ENCODE peak calls at places on chromosomes 16 and 17, in seven cellular contexts. D is thoracic aorta; U is adrenal gland; B is fibroblast of lung; P is tibial artery; Y is CD8-positive, alpha-beta memory T cell; K is CD8-positive, alpha-beta T cell. J is an unnamed sample. For H3K4me1, the result is how much of the 10 kb centered on the place peaks cover.

GRCh38 chr16:50699345-50700159 is 6.1 kb downstream of the NOD2 start:
- DNase-seq in D (no peak), U (no peak), B (no peak), P (no peak), Y (no peak), K (no peak), J (no peak)

GRCh38 chr17:80631142-80632045 is 86.8 kb downstream of the RPTOR start:
- DNase-seq in D (no peak), U (no peak), B (no peak), P (no peak), Y (no peak), K (no peak), J (no peak)

GRCh38 chr17:45428050-45428953 is 4.4 kb downstream of the ARHGAP27 start:
- DNase-seq in D (no peak), U (peak), B (peak), P (peak), Y (peak), K (peak), J (peak)

GRCh38 chr17:76492989-76493501 is 8.2 kb downstream of the RHBDF2 start:
- DNase-seq in D (no peak), U (peak), B (peak), P (peak), Y (peak), K (peak), J (peak)

GRCh38 chr17:37676115-37676925 is 33.1 kb upstream of the DDX52 start:
- DNase-seq in D (no peak), U (no peak), B (no peak), P (no peak), Y (no peak), K (no peak), J (no peak)

GRCh38 chr17:68704897-68705296 is 103.7 kb upstream of the FAM20A start:
- DNase-seq in D (no peak), U (no peak), B (no peak), P (no peak), Y (no peak), K (no peak), J (no peak)

GRCh38 chr17:47072881-47073280 is 93.8 kb upstream of the RPRML start:
- DNase-seq in D (no peak), U (no peak), B (peak), P (peak), Y (no peak), K (no peak), J (no peak)

GRCh38 chr17:3880983-3881382 is 11.9 kb downstream of the CAMKK1 start:
- DNase-seq in D (no peak), U (no peak), B (no peak), P (no peak), Y (no peak), K (no peak), J (no peak)

GRCh38 chr16:19348125-19348524 is 62.6 kb downstream of the CLEC19A start:
- DNase-seq in D (no peak), U (no peak), B (no peak), P (no peak), Y (no peak), K (no peak), J (no peak)

GRCh38 chr17:21278304-21279197 is 6.0 kb upstream of the MAP2K3 start:
- DNase-seq in D (no peak), U (no peak), B (no peak), P (peak), Y (no peak), K (peak), J (peak)

GRCh38 chr17:63356275-63356905 is 89.7 kb downstream of the CYB561 start:
- DNase-seq in D (peak), U (peak), B (peak), P (peak), Y (no peak), K (no peak), J (no peak)

GRCh38 chr16:83705856-83706255 is 101.9 kb upstream of the HSBP1 start:
- DNase-seq in D (no peak), U (no peak), B (no peak), P (no peak), Y (no peak), K (no peak), J (no peak)

GRCh38 chr16:50313596-50314483 is 47.5 kb downstream of the ADCY7 start:
- DNase-seq in D (no peak), U (no peak), B (no peak), P (peak), Y (peak), K (peak), J (peak)

GRCh38 chr16:17311333-17312099 is 159.2 kb downstream of the XYLT1 start:
- DNase-seq in D (no peak), U (no peak), B (no peak), P (no peak), Y (no peak), K (no peak), J (no peak)
- H3K4me1 ChIP-seq in D (under half), U (under half), B (under half), P (under half), Y (under half), K (under half), J (under half)

GRCh38 chr17:17183744-17184143 is 22.4 kb downstream of the PLD6 start:
- DNase-seq in D (no peak), U (no peak), B (no peak), P (no peak), Y (no peak), K (no peak), J (no peak)
- H3K4me1 ChIP-seq in D (under half), U (under half), B (under half), P (under half), Y (half or more), K (half or more), J (half or more)

GRCh38 chr16:54174750-54175149 is 111.8 kb downstream of the IRX3 start:
- DNase-seq in D (no peak), U (no peak), B (no peak), P (no peak), Y (no peak), K (no peak), J (no peak)
- H3K4me1 ChIP-seq in D (under half), U (under half), B (under half), P (under half), Y (under half), K (under half), J (under half)

DNA sequence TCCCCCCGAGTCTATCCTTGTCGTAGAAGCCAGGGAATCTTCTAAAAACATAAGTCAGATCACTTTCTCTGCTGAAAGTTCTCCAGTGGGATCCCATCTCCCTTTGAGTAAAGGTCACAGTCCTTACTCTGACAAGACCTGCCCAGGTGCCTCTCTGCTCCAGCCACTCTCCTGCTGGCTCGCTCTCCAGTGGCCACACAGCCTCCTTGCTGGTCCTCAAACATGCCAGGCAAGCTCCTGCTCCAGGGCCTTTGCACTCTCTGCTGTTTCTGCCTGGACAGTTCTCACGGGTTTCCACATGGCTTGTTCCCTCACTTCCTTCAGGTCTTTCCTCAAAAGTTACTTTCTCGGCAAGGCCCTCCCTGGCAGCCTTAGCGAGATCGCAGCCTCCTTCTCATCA is 3.4 kb downstream of the B9D1 start:
- DNase-seq in D (no peak), U (no peak), B (no peak), P (peak), Y (no peak), K (no peak), J (no peak)
- H3K4me1 ChIP-seq in D (under half), U (under half), B (under half), P (under half), Y (under half), K (under half), J (under half)

GRCh38 chr17:29617481-29618271 is 5.0 kb downstream of the CORO6 start:
- DNase-seq in D (no peak), U (peak), B (peak), P (no peak), Y (peak), K (peak), J (peak)

GRCh38 chr17:29615492-29616299 is 7.0 kb downstream of the CORO6 start:
- DNase-seq in D (peak), U (peak), B (peak), P (peak), Y (peak), K (peak), J (peak)

GRCh38 chr17:29618272-29619065 is 4.2 kb downstream of the CORO6 start:
- DNase-seq in D (no peak), U (no peak), B (no peak), P (no peak), Y (no peak), K (no peak), J (no peak)

GRCh38 chr17:29616300-29617048 is 6.2 kb downstream of the CORO6 start:
- DNase-seq in D (no peak), U (no peak), B (no peak), P (no peak), Y (no peak), K (no peak), J (no peak)

GRCh38 chr17:29617125-29617480 is 5.6 kb downstream of the CORO6 start:
- DNase-seq in D (no peak), U (peak), B (peak), P (peak), Y (peak), K (peak), J (peak)
- H3K4me1 ChIP-seq in D (under half), U (half or more), B (under half), P (under half), Y (under half), K (half or more), J (half or more)

GRCh38 chr17:32917081-32917480 is 10.9 kb upstream of the TMEM98 start:
- DNase-seq in D (no peak), U (no peak), B (no peak), P (no peak), Y (no peak), K (no peak), J (no peak)

GRCh38 chr17:32916134-32916533 is 11.8 kb upstream of the TMEM98 start:
- DNase-seq in D (no peak), U (no peak), B (no peak), P (no peak), Y (no peak), K (no peak), J (no peak)

GRCh38 chr17:32913593-32913992 is 14.4 kb upstream of the TMEM98 start:
- DNase-seq in D (no peak), U (no peak), B (no peak), P (no peak), Y (no peak), K (no peak), J (no peak)

GRCh38 chr17:32914181-32914580 is 13.8 kb upstream of the TMEM98 start:
- DNase-seq in D (no peak), U (no peak), B (no peak), P (no peak), Y (no peak), K (no peak), J (no peak)

GRCh38 chr17:32915108-32915700 is 12.7 kb upstream of the TMEM98 start:
- DNase-seq in D (no peak), U (no peak), B (no peak), P (no peak), Y (no peak), K (no peak), J (no peak)
- H3K4me1 ChIP-seq in D (under half), U (under half), B (under half), P (under half), Y (under half), K (under half), J (under half)

J was measured in left ventricle myocardium inferior.